ENCODE peak calls at places on chromosomes 11 and 22, in five cellular contexts. One of them, this sample, is unnamed.

GRCh38 chr11:20112291-20113146 is 47.8 kb downstream of the DBX1 start:
- DNase-seq in astrocyte of the spinal cord: peak
- DNase-seq in spleen: no peak
- DNase-seq in stimulated activated CD4-positive, alpha-beta T cell treated with anti-CD3 and anti-CD28 coated beads, Interleukin-2, amount 100 ng/mL, for 48 hours: no peak
- DNase-seq in Caco-2: peak
- DNase-seq in this sample: no peak

GRCh38 chr11:10490398-10491232 is 35.6 kb downstream of the AMPD3 start:
- DNase-seq in astrocyte of the spinal cord: peak
- DNase-seq in spleen: peak
- DNase-seq in stimulated activated CD4-positive, alpha-beta T cell treated with anti-CD3 and anti-CD28 coated beads, Interleukin-2, amount 100 ng/mL, for 48 hours: no peak
- DNase-seq in Caco-2: peak
- DNase-seq in this sample: no peak

GRCh38 chr11:93888026-93888425 is 37.6 kb upstream of the VSTM5 start:
- DNase-seq in astrocyte of the spinal cord: no peak
- DNase-seq in spleen: no peak
- DNase-seq in stimulated activated CD4-positive, alpha-beta T cell treated with anti-CD3 and anti-CD28 coated beads, Interleukin-2, amount 100 ng/mL, for 48 hours: no peak
- DNase-seq in Caco-2: no peak
- DNase-seq in this sample: no peak

GRCh38 chr22:49039625-49040024 is 788.0 kb downstream of the BRD1 start:
- DNase-seq in astrocyte of the spinal cord: no peak
- DNase-seq in spleen: no peak
- DNase-seq in stimulated activated CD4-positive, alpha-beta T cell treated with anti-CD3 and anti-CD28 coated beads, Interleukin-2, amount 100 ng/mL, for 48 hours: no peak
- DNase-seq in Caco-2: no peak
- DNase-seq in this sample: no peak

GRCh38 chr11:58024601-58025091 is 965 bp downstream of the OR9Q1 start:
- DNase-seq in astrocyte of the spinal cord: peak
- DNase-seq in spleen: no peak
- DNase-seq in stimulated activated CD4-positive, alpha-beta T cell treated with anti-CD3 and anti-CD28 coated beads, Interleukin-2, amount 100 ng/mL, for 48 hours: no peak
- DNase-seq in Caco-2: no peak
- DNase-seq in this sample: no peak

GRCh38 chr22:31627223-31627731 is 34.7 kb downstream of the PISD start:
- DNase-seq in astrocyte of the spinal cord: no peak
- DNase-seq in spleen: peak
- DNase-seq in stimulated activated CD4-positive, alpha-beta T cell treated with anti-CD3 and anti-CD28 coated beads, Interleukin-2, amount 100 ng/mL, for 48 hours: no peak
- DNase-seq in Caco-2: no peak
- DNase-seq in this sample: no peak

GRCh38 chr22:37999640-38000272 is 15.4 kb upstream of the SOX10 start:
- DNase-seq in astrocyte of the spinal cord: peak
- DNase-seq in spleen: no peak
- DNase-seq in stimulated activated CD4-positive, alpha-beta T cell treated with anti-CD3 and anti-CD28 coated beads, Interleukin-2, amount 100 ng/mL, for 48 hours: no peak
- DNase-seq in Caco-2: no peak
- DNase-seq in this sample: no peak

GRCh38 chr11:18010977-18011586 is 1.8 kb downstream of the SERGEF start:
- DNase-seq in astrocyte of the spinal cord: no peak
- DNase-seq in spleen: no peak
- DNase-seq in stimulated activated CD4-positive, alpha-beta T cell treated with anti-CD3 and anti-CD28 coated beads, Interleukin-2, amount 100 ng/mL, for 48 hours: no peak
- DNase-seq in Caco-2: no peak
- DNase-seq in this sample: no peak

GRCh38 chr22:30822216-30823014 is 127.7 kb downstream of the OSBP2 start:
- DNase-seq in astrocyte of the spinal cord: no peak
- DNase-seq in spleen: no peak
- DNase-seq in stimulated activated CD4-positive, alpha-beta T cell treated with anti-CD3 and anti-CD28 coated beads, Interleukin-2, amount 100 ng/mL, for 48 hours: peak
- DNase-seq in Caco-2: peak
- DNase-seq in this sample: no peak

GRCh38 chr11:24351179-24351578 is 145.7 kb upstream of the LUZP2 start:
- DNase-seq in astrocyte of the spinal cord: no peak
- DNase-seq in spleen: no peak
- DNase-seq in stimulated activated CD4-positive, alpha-beta T cell treated with anti-CD3 and anti-CD28 coated beads, Interleukin-2, amount 100 ng/mL, for 48 hours: no peak
- DNase-seq in Caco-2: no peak
- DNase-seq in this sample: no peak

GRCh38 chr11:82980292-82980691 is 78.8 kb downstream of the DDIAS start:
- DNase-seq in astrocyte of the spinal cord: peak
- DNase-seq in spleen: no peak
- DNase-seq in stimulated activated CD4-positive, alpha-beta T cell treated with anti-CD3 and anti-CD28 coated beads, Interleukin-2, amount 100 ng/mL, for 48 hours: no peak
- DNase-seq in Caco-2: no peak
- DNase-seq in this sample: no peak

GRCh38 chr11:4704054-4704789 is at the start of gene MMP26:
- DNase-seq in astrocyte of the spinal cord: no peak
- DNase-seq in spleen: no peak
- DNase-seq in stimulated activated CD4-positive, alpha-beta T cell treated with anti-CD3 and anti-CD28 coated beads, Interleukin-2, amount 100 ng/mL, for 48 hours: no peak
- DNase-seq in Caco-2: no peak
- DNase-seq in this sample: no peak

GRCh38 chr22:36425977-36426523 is 38.3 kb upstream of the MYH9 start:
- DNase-seq in astrocyte of the spinal cord: no peak
- DNase-seq in spleen: peak
- DNase-seq in stimulated activated CD4-positive, alpha-beta T cell treated with anti-CD3 and anti-CD28 coated beads, Interleukin-2, amount 100 ng/mL, for 48 hours: no peak
- DNase-seq in Caco-2: peak
- DNase-seq in this sample: no peak

GRCh38 chr11:66070604-66071325 is 693 bp downstream of the PACS1 start:
- DNase-seq in astrocyte of the spinal cord: peak
- DNase-seq in spleen: peak
- DNase-seq in stimulated activated CD4-positive, alpha-beta T cell treated with anti-CD3 and anti-CD28 coated beads, Interleukin-2, amount 100 ng/mL, for 48 hours: no peak
- DNase-seq in Caco-2: peak
- DNase-seq in this sample: no peak

GRCh38 chr11:110121204-110121603 is 28.0 kb downstream of the ZC3H12C start:
- DNase-seq in astrocyte of the spinal cord: peak
- DNase-seq in spleen: no peak
- DNase-seq in stimulated activated CD4-positive, alpha-beta T cell treated with anti-CD3 and anti-CD28 coated beads, Interleukin-2, amount 100 ng/mL, for 48 hours: no peak
- DNase-seq in Caco-2: no peak
- DNase-seq in this sample: no peak

GRCh38 chr11:86940122-86940777 is 14.9 kb downstream of the FZD4 start:
- DNase-seq in astrocyte of the spinal cord: peak
- DNase-seq in spleen: no peak
- DNase-seq in stimulated activated CD4-positive, alpha-beta T cell treated with anti-CD3 and anti-CD28 coated beads, Interleukin-2, amount 100 ng/mL, for 48 hours: no peak
- DNase-seq in Caco-2: peak
- DNase-seq in this sample: no peak

GRCh38 chr22:37496651-37497599 is 10.7 kb upstream of the MFNG start:
- DNase-seq in astrocyte of the spinal cord: peak
- DNase-seq in spleen: no peak
- DNase-seq in stimulated activated CD4-positive, alpha-beta T cell treated with anti-CD3 and anti-CD28 coated beads, Interleukin-2, amount 100 ng/mL, for 48 hours: no peak
- DNase-seq in Caco-2: no peak
- DNase-seq in this sample: no peak

GRCh38 chr11:65262381-65262680 is 569 bp downstream of the POLA2 start:
- DNase-seq in astrocyte of the spinal cord: peak
- DNase-seq in spleen: no peak
- DNase-seq in stimulated activated CD4-positive, alpha-beta T cell treated with anti-CD3 and anti-CD28 coated beads, Interleukin-2, amount 100 ng/mL, for 48 hours: no peak
- DNase-seq in Caco-2: no peak
- DNase-seq in this sample: no peak

GRCh38 chr22:26481112-26481693 is 2.4 kb downstream of the HPS4 start:
- DNase-seq in astrocyte of the spinal cord: no peak
- DNase-seq in spleen: no peak
- DNase-seq in stimulated activated CD4-positive, alpha-beta T cell treated with anti-CD3 and anti-CD28 coated beads, Interleukin-2, amount 100 ng/mL, for 48 hours: no peak
- DNase-seq in Caco-2: no peak
- DNase-seq in this sample: no peak

GRCh38 chr11:86916330-86916729 is 38.9 kb downstream of the FZD4 start:
- DNase-seq in astrocyte of the spinal cord: peak
- DNase-seq in spleen: no peak
- DNase-seq in stimulated activated CD4-positive, alpha-beta T cell treated with anti-CD3 and anti-CD28 coated beads, Interleukin-2, amount 100 ng/mL, for 48 hours: no peak
- DNase-seq in Caco-2: no peak
- DNase-seq in this sample: no peak

GRCh38 chr11:131889146-131889577 is 518.7 kb downstream of the NTM start:
- DNase-seq in astrocyte of the spinal cord: peak
- DNase-seq in spleen: no peak
- DNase-seq in stimulated activated CD4-positive, alpha-beta T cell treated with anti-CD3 and anti-CD28 coated beads, Interleukin-2, amount 100 ng/mL, for 48 hours: no peak
- DNase-seq in Caco-2: no peak
- DNase-seq in this sample: no peak

GRCh38 chr11:84722583-84723108 is 904.5 kb downstream of the DLG2 start:
- DNase-seq in astrocyte of the spinal cord: no peak
- DNase-seq in spleen: no peak
- DNase-seq in stimulated activated CD4-positive, alpha-beta T cell treated with anti-CD3 and anti-CD28 coated beads, Interleukin-2, amount 100 ng/mL, for 48 hours: no peak
- DNase-seq in Caco-2: no peak
- DNase-seq in this sample: no peak

GRCh38 chr11:69545976-69546617 is 64.6 kb downstream of the LINC01488 start:
- DNase-seq in astrocyte of the spinal cord: no peak
- DNase-seq in spleen: peak
- DNase-seq in stimulated activated CD4-positive, alpha-beta T cell treated with anti-CD3 and anti-CD28 coated beads, Interleukin-2, amount 100 ng/mL, for 48 hours: no peak
- DNase-seq in Caco-2: no peak
- DNase-seq in this sample: no peak

GRCh38 chr11:2140411-2141400 is 1.5 kb upstream of the IGF2 start:
- DNase-seq in astrocyte of the spinal cord: no peak
- DNase-seq in spleen: no peak
- DNase-seq in stimulated activated CD4-positive, alpha-beta T cell treated with anti-CD3 and anti-CD28 coated beads, Interleukin-2, amount 100 ng/mL, for 48 hours: no peak
- DNase-seq in Caco-2: no peak
- DNase-seq in this sample: no peak

GRCh38 chr11:129815596-129816461 is at the start of gene TMEM45B:
- DNase-seq in astrocyte of the spinal cord: no peak
- DNase-seq in spleen: peak
- DNase-seq in stimulated activated CD4-positive, alpha-beta T cell treated with anti-CD3 and anti-CD28 coated beads, Interleukin-2, amount 100 ng/mL, for 48 hours: peak
- DNase-seq in Caco-2: peak
- DNase-seq in this sample: no peak

GRCh38 chr11:8638300-8638699 is 44.2 kb downstream of the TRIM66 start:
- DNase-seq in astrocyte of the spinal cord: peak
- DNase-seq in spleen: no peak
- DNase-seq in stimulated activated CD4-positive, alpha-beta T cell treated with anti-CD3 and anti-CD28 coated beads, Interleukin-2, amount 100 ng/mL, for 48 hours: no peak
- DNase-seq in Caco-2: no peak
- DNase-seq in this sample: no peak

GRCh38 chr11:4134844-4135243 is 40.2 kb downstream of the RRM1 start:
- DNase-seq in astrocyte of the spinal cord: peak
- DNase-seq in spleen: no peak
- DNase-seq in stimulated activated CD4-positive, alpha-beta T cell treated with anti-CD3 and anti-CD28 coated beads, Interleukin-2, amount 100 ng/mL, for 48 hours: no peak
- DNase-seq in Caco-2: peak
- DNase-seq in this sample: no peak

GRCh38 chr11:62340269-62340901 is 3.1 kb downstream of the ASRGL1 start:
- DNase-seq in astrocyte of the spinal cord: peak
- DNase-seq in spleen: peak
- DNase-seq in stimulated activated CD4-positive, alpha-beta T cell treated with anti-CD3 and anti-CD28 coated beads, Interleukin-2, amount 100 ng/mL, for 48 hours: peak
- DNase-seq in Caco-2: peak
- DNase-seq in this sample: peak

GRCh38 chr22:39994566-39995345 is at the start of gene FAM83F:
- DNase-seq in astrocyte of the spinal cord: no peak
- DNase-seq in spleen: peak
- DNase-seq in stimulated activated CD4-positive, alpha-beta T cell treated with anti-CD3 and anti-CD28 coated beads, Interleukin-2, amount 100 ng/mL, for 48 hours: peak
- DNase-seq in Caco-2: peak
- DNase-seq in this sample: peak

GRCh38 chr11:113022267-113022666 is 61.0 kb downstream of the NCAM1 start:
- DNase-seq in astrocyte of the spinal cord: no peak
- DNase-seq in spleen: no peak
- DNase-seq in stimulated activated CD4-positive, alpha-beta T cell treated with anti-CD3 and anti-CD28 coated beads, Interleukin-2, amount 100 ng/mL, for 48 hours: no peak
- DNase-seq in Caco-2: no peak
- DNase-seq in this sample: no peak

GRCh38 chr11:44516688-44517301 is 48.7 kb upstream of the CD82 start:
- DNase-seq in astrocyte of the spinal cord: no peak
- DNase-seq in spleen: peak
- DNase-seq in stimulated activated CD4-positive, alpha-beta T cell treated with anti-CD3 and anti-CD28 coated beads, Interleukin-2, amount 100 ng/mL, for 48 hours: no peak
- DNase-seq in Caco-2: no peak
- DNase-seq in this sample: no peak

GRCh38 chr22:27578937-27579617 is 222.5 kb downstream of the MN1 start:
- DNase-seq in astrocyte of the spinal cord: no peak
- DNase-seq in spleen: peak
- DNase-seq in stimulated activated CD4-positive, alpha-beta T cell treated with anti-CD3 and anti-CD28 coated beads, Interleukin-2, amount 100 ng/mL, for 48 hours: no peak
- DNase-seq in Caco-2: no peak
- DNase-seq in this sample: no peak

GRCh38 chr11:60280412-60280811 is at the start of gene MS4A4A:
- DNase-seq in astrocyte of the spinal cord: no peak
- DNase-seq in spleen: no peak
- DNase-seq in stimulated activated CD4-positive, alpha-beta T cell treated with anti-CD3 and anti-CD28 coated beads, Interleukin-2, amount 100 ng/mL, for 48 hours: no peak
- DNase-seq in Caco-2: no peak
- DNase-seq in this sample: no peak

GRCh38 chr11:106553304-106553703 is 465.0 kb downstream of the GUCY1A2 start:
- DNase-seq in astrocyte of the spinal cord: no peak
- DNase-seq in spleen: peak
- DNase-seq in stimulated activated CD4-positive, alpha-beta T cell treated with anti-CD3 and anti-CD28 coated beads, Interleukin-2, amount 100 ng/mL, for 48 hours: no peak
- DNase-seq in Caco-2: no peak
- DNase-seq in this sample: no peak

GRCh38 chr22:49205401-49205800 is 622.3 kb downstream of the BRD1 start:
- DNase-seq in astrocyte of the spinal cord: no peak
- DNase-seq in spleen: peak
- DNase-seq in stimulated activated CD4-positive, alpha-beta T cell treated with anti-CD3 and anti-CD28 coated beads, Interleukin-2, amount 100 ng/mL, for 48 hours: no peak
- DNase-seq in Caco-2: no peak
- DNase-seq in this sample: no peak

GRCh38 chr22:35839811-35840739 is 122.4 kb downstream of the APOL5 start:
- DNase-seq in astrocyte of the spinal cord: peak
- DNase-seq in spleen: peak
- DNase-seq in stimulated activated CD4-positive, alpha-beta T cell treated with anti-CD3 and anti-CD28 coated beads, Interleukin-2, amount 100 ng/mL, for 48 hours: no peak
- DNase-seq in Caco-2: peak
- DNase-seq in this sample: no peak

GRCh38 chr11:33682446-33682845 is 18.2 kb downstream of the C11orf91 start:
- DNase-seq in astrocyte of the spinal cord: peak
- DNase-seq in spleen: no peak
- DNase-seq in stimulated activated CD4-positive, alpha-beta T cell treated with anti-CD3 and anti-CD28 coated beads, Interleukin-2, amount 100 ng/mL, for 48 hours: no peak
- DNase-seq in Caco-2: no peak
- DNase-seq in this sample: no peak

GRCh38 chr11:15291885-15292284 is 177.2 kb downstream of the INSC start:
- DNase-seq in astrocyte of the spinal cord: no peak
- DNase-seq in spleen: no peak
- DNase-seq in stimulated activated CD4-positive, alpha-beta T cell treated with anti-CD3 and anti-CD28 coated beads, Interleukin-2, amount 100 ng/mL, for 48 hours: no peak
- DNase-seq in Caco-2: no peak
- DNase-seq in this sample: no peak